ENCODE peak calls at places on chromosomes 16 and 17, in six cellular contexts. One of them, this sample, is unnamed.
A peak's percentile ranks its signal among the peaks of the same experiment; 100 is the strongest.

GRCh38 chr16:87384162-87384999 is 805 bp upstream of the FBXO31 start:
- DNase-seq in sigmoid colon: peak; percentile 80
- DNase-seq in spleen: peak; percentile 92
- DNase-seq in Peyer's patch: peak; percentile 54
- DNase-seq in H54: peak; percentile 44
- DNase-seq in H1: no peak
- DNase-seq in this sample: no peak

GRCh38 chr16:11224096-11224893 is 31.7 kb downstream of the SOCS1 start:
- DNase-seq in H1: no peak
- DNase-seq in spleen: peak; percentile 97
- DNase-seq in Peyer's patch: peak; percentile 97
- DNase-seq in sigmoid colon: peak; percentile 86
- DNase-seq in H54: no peak
- DNase-seq in this sample: peak; percentile 68

GRCh38 chr17:36892112-36892838 is 45.0 kb upstream of the LHX1 start:
- DNase-seq in H54: no peak
- DNase-seq in sigmoid colon: no peak
- DNase-seq in Peyer's patch: no peak
- DNase-seq in spleen: no peak
- DNase-seq in H1: no peak
- DNase-seq in this sample: no peak

GRCh38 chr17:4560837-4561241 is 462 bp upstream of the GGT6 start:
- DNase-seq in sigmoid colon: peak; percentile 61
- DNase-seq in Peyer's patch: no peak
- DNase-seq in spleen: no peak
- DNase-seq in H54: no peak
- DNase-seq in H1: no peak
- DNase-seq in this sample: no peak

GRCh38 chr16:4663756-4664465 is 29.5 kb upstream of the NUDT16L1 start:
- DNase-seq in spleen: peak; percentile 87
- DNase-seq in sigmoid colon: peak; percentile 79
- DNase-seq in H54: no peak
- DNase-seq in Peyer's patch: peak; percentile 67
- DNase-seq in H1: no peak
- DNase-seq in this sample: no peak

GRCh38 chr17:57117798-57118197 is 32.8 kb downstream of the AKAP1 start:
- DNase-seq in H54: no peak
- DNase-seq in sigmoid colon: no peak
- DNase-seq in H1: no peak
- DNase-seq in Peyer's patch: no peak
- DNase-seq in spleen: peak; percentile 25
- DNase-seq in this sample: no peak

GRCh38 chr16:17330019-17330570 is 140.7 kb downstream of the XYLT1 start:
- DNase-seq in spleen: no peak
- DNase-seq in H54: no peak
- DNase-seq in sigmoid colon: no peak
- DNase-seq in Peyer's patch: no peak
- DNase-seq in H1: no peak
- DNase-seq in this sample: no peak

GRCh38 chr16:65825191-65825856 is 541.2 kb upstream of the CDH5 start:
- DNase-seq in sigmoid colon: no peak
- DNase-seq in spleen: no peak
- DNase-seq in H1: no peak
- DNase-seq in Peyer's patch: no peak
- DNase-seq in H54: no peak
- DNase-seq in this sample: no peak

GRCh38 chr17:31092475-31093064 is 2.2 kb upstream of the NF1 start:
- DNase-seq in H1: no peak
- DNase-seq in sigmoid colon: no peak
- DNase-seq in H54: no peak
- DNase-seq in Peyer's patch: no peak
- DNase-seq in spleen: no peak
- DNase-seq in this sample: no peak

GRCh38 chr16:52573365-52574104 is 26.6 kb upstream of the TOX3 start:
- DNase-seq in sigmoid colon: no peak
- DNase-seq in H1: no peak
- DNase-seq in Peyer's patch: peak; percentile 62
- DNase-seq in H54: no peak
- DNase-seq in spleen: no peak
- DNase-seq in this sample: no peak

GRCh38 chr16:85079785-85080602 is 32.3 kb downstream of the CIBAR2 start:
- DNase-seq in H1: no peak
- DNase-seq in H54: no peak
- DNase-seq in sigmoid colon: no peak
- DNase-seq in spleen: no peak
- DNase-seq in Peyer's patch: no peak
- DNase-seq in this sample: no peak

GRCh38 chr17:58534901-58535421 is 20.5 kb upstream of the MTMR4 start:
- DNase-seq in Peyer's patch: no peak
- DNase-seq in H54: peak; percentile 99
- DNase-seq in H1: no peak
- DNase-seq in sigmoid colon: no peak
- DNase-seq in spleen: peak; percentile 21
- DNase-seq in this sample: no peak

GRCh38 chr17:44362964-44363612 is 565 bp downstream of the FAM171A2 start:
- DNase-seq in Peyer's patch: no peak
- DNase-seq in H1: peak; percentile 66
- DNase-seq in sigmoid colon: no peak
- DNase-seq in spleen: no peak
- DNase-seq in H54: peak; percentile 61
- DNase-seq in this sample: no peak

GRCh38 chr16:80317132-80318098 is 223.4 kb upstream of the DYNLRB2 start:
- DNase-seq in sigmoid colon: no peak
- DNase-seq in H54: peak; percentile 21
- DNase-seq in Peyer's patch: no peak
- DNase-seq in spleen: no peak
- DNase-seq in H1: peak; percentile 8
- DNase-seq in this sample: no peak

GRCh38 chr17:35568561-35568960 is 7.9 kb upstream of the SLFN14 start:
- DNase-seq in H1: no peak
- DNase-seq in H54: no peak
- DNase-seq in sigmoid colon: no peak
- DNase-seq in spleen: no peak
- DNase-seq in Peyer's patch: peak; percentile 56
- DNase-seq in this sample: no peak

GRCh38 chr17:45144199-45145034 is 3.9 kb upstream of the HEXIM1 start:
- DNase-seq in Peyer's patch: peak; percentile 72
- DNase-seq in H1: peak; percentile 83
- DNase-seq in spleen: peak; percentile 87
- DNase-seq in H54: no peak
- DNase-seq in sigmoid colon: peak; percentile 86
- DNase-seq in this sample: no peak

GRCh38 chr16:27315333-27316037 is 1.7 kb downstream of the IL4R start:
- DNase-seq in sigmoid colon: peak; percentile 85
- DNase-seq in Peyer's patch: peak; percentile 75
- DNase-seq in spleen: peak; percentile 89
- DNase-seq in H54: peak; percentile 61
- DNase-seq in H1: peak; percentile 60
- DNase-seq in this sample: no peak

GRCh38 chr17:49676276-49676868 is 1.5 kb downstream of the SPOP start:
- DNase-seq in sigmoid colon: no peak
- DNase-seq in spleen: no peak
- DNase-seq in H1: peak; percentile 22
- DNase-seq in H54: no peak
- DNase-seq in Peyer's patch: no peak
- DNase-seq in this sample: peak; percentile 68

GRCh38 chr16:30032083-30032819 is 1.2 kb upstream of the TLCD3B start:
- DNase-seq in sigmoid colon: no peak
- DNase-seq in H54: no peak
- DNase-seq in H1: peak; percentile 86
- DNase-seq in spleen: no peak
- DNase-seq in Peyer's patch: peak; percentile 79
- DNase-seq in this sample: no peak

GRCh38 chr16:57914244-57915173 is 56.4 kb downstream of the CNGB1 start:
- DNase-seq in spleen: no peak
- DNase-seq in H1: no peak
- DNase-seq in H54: no peak
- DNase-seq in sigmoid colon: no peak
- DNase-seq in Peyer's patch: no peak
- DNase-seq in this sample: no peak

DNA sequence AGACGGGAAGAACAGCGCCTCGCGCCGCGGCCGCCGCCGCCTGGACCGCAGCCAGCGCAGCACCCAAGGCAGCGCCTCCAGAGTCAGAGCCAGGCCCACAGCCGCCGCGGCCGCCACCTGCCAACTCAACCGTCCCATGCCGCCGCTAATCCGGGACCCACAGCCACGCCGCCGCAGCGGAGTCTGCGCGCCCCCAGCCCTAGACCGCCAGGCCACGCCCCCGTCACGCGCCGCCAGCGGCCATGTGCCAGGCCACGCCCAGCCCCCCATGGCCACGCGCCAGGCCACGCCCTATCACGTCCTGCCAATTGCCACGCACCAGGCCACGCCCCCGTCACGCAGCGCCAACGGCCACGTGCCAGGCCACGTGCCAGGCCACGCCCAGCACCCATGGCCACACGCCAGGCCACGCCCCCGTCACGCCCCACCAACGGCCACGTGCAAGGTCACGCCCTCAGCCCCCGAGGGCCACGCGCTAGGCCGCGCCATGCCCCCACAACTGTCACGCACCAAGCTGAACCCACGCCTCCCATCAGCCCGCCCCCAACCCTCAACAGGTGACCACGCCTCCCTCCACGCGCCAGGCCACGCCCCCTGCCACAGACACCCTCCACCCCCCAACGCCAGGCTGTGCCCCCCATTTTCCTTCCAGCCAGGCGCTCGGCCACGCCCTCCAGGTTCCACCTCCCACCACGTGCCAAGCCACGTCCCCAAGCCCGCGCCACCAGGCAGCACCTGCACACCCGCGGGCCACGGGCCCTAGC is at the start of gene PLD6:
- DNase-seq in Peyer's patch: peak; percentile 94
- DNase-seq in H54: peak; percentile 86
- DNase-seq in sigmoid colon: peak; percentile 94
- DNase-seq in spleen: peak; percentile 94
- DNase-seq in H1: no peak
- DNase-seq in this sample: peak; percentile 92
- TF ChIP-seq POLR2A in Peyer's patch: no peak
- TF ChIP-seq POLR2A in H54: no peak
- TF ChIP-seq POLR2A in sigmoid colon: peak; percentile 28
- TF ChIP-seq POLR2A in spleen: no peak
- TF ChIP-seq POLR2A in H1: no peak
- TF ChIP-seq POLR2A in this sample: no peak

DNA sequence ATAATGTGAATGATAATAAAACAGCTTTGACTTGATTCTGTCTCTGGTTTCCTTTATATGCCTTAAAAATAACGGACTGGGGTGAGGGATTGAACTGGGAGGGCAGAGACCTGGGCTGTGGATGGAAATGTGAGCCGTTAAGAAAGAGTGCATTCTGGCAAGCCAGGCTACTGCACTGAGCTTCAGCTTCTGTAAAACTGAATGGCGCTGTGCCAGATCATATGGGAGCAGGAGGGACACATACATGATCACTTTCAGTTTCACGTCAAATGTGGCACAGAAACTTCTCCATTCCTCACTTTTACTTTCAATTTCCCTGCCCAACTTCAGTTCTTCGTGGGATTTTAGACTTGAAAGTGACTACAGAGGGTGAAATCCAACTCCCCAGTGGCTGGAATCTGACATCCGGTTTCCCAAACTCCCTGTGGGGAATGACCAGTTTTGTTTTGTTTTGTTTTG is 1.1 kb downstream of the MT2A start:
- DNase-seq in Peyer's patch: peak; percentile 92
- DNase-seq in spleen: peak; percentile 84
- DNase-seq in H54: no peak
- DNase-seq in sigmoid colon: peak; percentile 89
- DNase-seq in H1: no peak
- DNase-seq in this sample: peak; percentile 57
- TF ChIP-seq POLR2A in Peyer's patch: no peak
- TF ChIP-seq POLR2A in spleen: peak; percentile 32
- TF ChIP-seq POLR2A in H54: peak; percentile 40
- TF ChIP-seq POLR2A in sigmoid colon: no peak
- TF ChIP-seq POLR2A in H1: no peak
- TF ChIP-seq POLR2A in this sample: no peak

GRCh38 chr16:2224183-2224486 is 744 bp downstream of the E4F1 start:
- DNase-seq in H54: no peak
- DNase-seq in spleen: no peak
- DNase-seq in sigmoid colon: no peak
- DNase-seq in H1: no peak
- DNase-seq in Peyer's patch: no peak
- DNase-seq in this sample: no peak

GRCh38 chr16:2226918-2227317 is 3.5 kb downstream of the E4F1 start:
- DNase-seq in H54: no peak
- DNase-seq in spleen: no peak
- DNase-seq in sigmoid colon: no peak
- DNase-seq in Peyer's patch: no peak
- DNase-seq in H1: no peak
- DNase-seq in this sample: no peak

GRCh38 chr16:2226245-2226793 is 2.9 kb downstream of the E4F1 start:
- DNase-seq in Peyer's patch: no peak
- DNase-seq in H54: peak; percentile 86
- DNase-seq in sigmoid colon: no peak
- DNase-seq in H1: no peak
- DNase-seq in spleen: no peak
- DNase-seq in this sample: no peak

GRCh38 chr16:2228161-2228824 is 4.9 kb downstream of the E4F1 start:
- DNase-seq in Peyer's patch: no peak
- DNase-seq in sigmoid colon: no peak
- DNase-seq in spleen: no peak
- DNase-seq in H54: no peak
- DNase-seq in H1: no peak
- DNase-seq in this sample: no peak

DNA sequence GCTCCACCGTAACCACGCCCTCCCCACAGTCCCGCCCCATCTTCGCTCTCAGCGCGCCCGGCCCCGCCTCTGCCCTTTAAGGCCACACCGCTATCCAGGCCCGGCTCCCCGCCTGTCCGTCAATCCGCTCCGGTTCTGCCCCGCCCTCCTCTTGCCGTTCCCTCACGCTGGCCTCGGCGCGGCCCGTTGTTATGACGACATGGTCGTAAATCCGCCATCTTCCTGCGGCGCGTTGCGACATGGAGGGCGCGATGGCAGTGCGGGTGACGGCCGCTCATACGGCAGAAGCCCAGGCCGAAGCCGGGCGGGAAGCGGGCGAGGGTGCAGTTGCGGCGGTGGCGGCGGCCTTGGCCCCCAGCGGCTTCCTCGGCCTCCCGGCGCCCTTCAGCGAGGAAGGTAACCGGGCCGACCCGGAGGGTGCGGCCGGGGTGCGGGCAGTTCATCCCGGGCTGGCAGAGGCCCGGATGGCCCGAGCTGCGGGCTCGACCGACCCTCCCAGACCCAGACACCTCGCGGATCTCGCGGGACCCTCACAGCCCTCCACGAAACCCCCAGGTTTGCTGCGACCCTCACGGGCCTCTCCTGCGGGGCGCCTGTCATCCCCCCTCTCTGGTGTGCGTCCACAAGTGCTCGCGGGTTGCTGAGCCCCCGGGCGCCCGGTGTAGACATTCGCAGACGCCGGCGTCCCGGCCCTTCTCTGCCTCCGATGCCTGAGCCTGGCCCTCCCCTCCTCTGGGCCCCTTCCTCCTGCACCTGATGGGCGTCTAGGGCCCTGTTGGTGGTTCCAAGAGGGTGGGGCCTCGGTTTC is at the start of gene E4F1:
- DNase-seq in Peyer's patch: peak; percentile 100
- DNase-seq in H1: peak; percentile 99
- DNase-seq in H54: peak; percentile 99
- DNase-seq in sigmoid colon: peak; percentile 100
- DNase-seq in spleen: peak; percentile 100
- DNase-seq in this sample: peak; percentile 100
- TF ChIP-seq POLR2A in Peyer's patch: peak; percentile 88
- TF ChIP-seq POLR2A in H1: peak; percentile 99
- TF ChIP-seq POLR2A in H54: peak; percentile 98
- TF ChIP-seq POLR2A in sigmoid colon: peak; percentile 88
- TF ChIP-seq POLR2A in spleen: peak; percentile 86
- TF ChIP-seq POLR2A in this sample: peak; percentile 96

GRCh38 chr17:67378444-67379250 is 1.6 kb downstream of the PITPNC1 start:
- DNase-seq in H1: peak; percentile 90
- DNase-seq in Peyer's patch: peak; percentile 87
- DNase-seq in spleen: peak; percentile 93
- DNase-seq in H54: peak; percentile 84
- DNase-seq in sigmoid colon: peak; percentile 85
- DNase-seq in this sample: peak; percentile 66
- TF ChIP-seq POLR2A in H1: peak; percentile 62
- TF ChIP-seq POLR2A in Peyer's patch: peak; percentile 44
- TF ChIP-seq POLR2A in spleen: no peak
- TF ChIP-seq POLR2A in H54: no peak
- TF ChIP-seq POLR2A in sigmoid colon: no peak
- TF ChIP-seq POLR2A in this sample: peak; percentile 27

This sample was measured in GM12891.